ENCODE peak calls at places on chromosomes 6 and 20, in seven cellular contexts. One of them, this sample, is unnamed.

GRCh38 chr20:3865152-3865886 is 18.7 kb downstream of the MAVS start:
- DNase-seq in naive thymus-derived CD8-positive, alpha-beta T cell: no peak
- DNase-seq in KG1: no peak
- DNase-seq in NCI-H460: no peak
- DNase-seq in NCI-H1092 treated with DMSO at 0.1 percent for 48 hours: no peak
- DNase-seq in activated T-helper 1 cell treated with anti-CD3 and anti-CD28 coated beads, Interleukin-12 subunit alpha, Interleukin-12 subunit beta, Interleukin-2, Interleukin-4 antibody, amounts not matched to agents 30 ng/mL and 10 ng/mL and 1 ng/mL, durations not matched to agents 14 hours and 24 hours and 36 hours: no peak
- DNase-seq in NCI-H69: no peak
- DNase-seq in this sample: no peak

GRCh38 chr20:42276718-42277117 is 658.5 kb upstream of the CHD6 start:
- DNase-seq in KG1: no peak
- DNase-seq in activated T-helper 1 cell treated with anti-CD3 and anti-CD28 coated beads, Interleukin-12 subunit alpha, Interleukin-12 subunit beta, Interleukin-2, Interleukin-4 antibody, amounts not matched to agents 30 ng/mL and 10 ng/mL and 1 ng/mL, durations not matched to agents 14 hours and 24 hours and 36 hours: no peak
- DNase-seq in NCI-H1092 treated with DMSO at 0.1 percent for 48 hours: no peak
- DNase-seq in NCI-H460: no peak
- DNase-seq in naive thymus-derived CD8-positive, alpha-beta T cell: no peak
- DNase-seq in NCI-H69: peak
- DNase-seq in this sample: no peak

GRCh38 chr20:41424546-41424945 is 57.9 kb upstream of the EMILIN3 start:
- DNase-seq in naive thymus-derived CD8-positive, alpha-beta T cell: no peak
- DNase-seq in NCI-H460: no peak
- DNase-seq in activated T-helper 1 cell treated with anti-CD3 and anti-CD28 coated beads, Interleukin-12 subunit alpha, Interleukin-12 subunit beta, Interleukin-2, Interleukin-4 antibody, amounts not matched to agents 30 ng/mL and 10 ng/mL and 1 ng/mL, durations not matched to agents 14 hours and 24 hours and 36 hours: no peak
- DNase-seq in KG1: no peak
- DNase-seq in NCI-H69: no peak
- DNase-seq in NCI-H1092 treated with DMSO at 0.1 percent for 48 hours: no peak
- DNase-seq in this sample: no peak

GRCh38 chr20:16732506-16733152 is 2.8 kb downstream of the SNRPB2 start:
- DNase-seq in NCI-H1092 treated with DMSO at 0.1 percent for 48 hours: no peak
- DNase-seq in activated T-helper 1 cell treated with anti-CD3 and anti-CD28 coated beads, Interleukin-12 subunit alpha, Interleukin-12 subunit beta, Interleukin-2, Interleukin-4 antibody, amounts not matched to agents 30 ng/mL and 10 ng/mL and 1 ng/mL, durations not matched to agents 14 hours and 24 hours and 36 hours: no peak
- DNase-seq in naive thymus-derived CD8-positive, alpha-beta T cell: no peak
- DNase-seq in KG1: no peak
- DNase-seq in NCI-H460: no peak
- DNase-seq in NCI-H69: no peak
- DNase-seq in this sample: peak

GRCh38 chr20:36092424-36093024 is 62.0 kb upstream of the EPB41L1 start:
- DNase-seq in NCI-H1092 treated with DMSO at 0.1 percent for 48 hours: peak
- DNase-seq in NCI-H69: peak
- DNase-seq in KG1: no peak
- DNase-seq in activated T-helper 1 cell treated with anti-CD3 and anti-CD28 coated beads, Interleukin-12 subunit alpha, Interleukin-12 subunit beta, Interleukin-2, Interleukin-4 antibody, amounts not matched to agents 30 ng/mL and 10 ng/mL and 1 ng/mL, durations not matched to agents 14 hours and 24 hours and 36 hours: no peak
- DNase-seq in NCI-H460: no peak
- DNase-seq in naive thymus-derived CD8-positive, alpha-beta T cell: peak
- DNase-seq in this sample: peak

GRCh38 chr20:53202781-53203180 is 230.6 kb downstream of the TSHZ2 start:
- DNase-seq in naive thymus-derived CD8-positive, alpha-beta T cell: no peak
- DNase-seq in activated T-helper 1 cell treated with anti-CD3 and anti-CD28 coated beads, Interleukin-12 subunit alpha, Interleukin-12 subunit beta, Interleukin-2, Interleukin-4 antibody, amounts not matched to agents 30 ng/mL and 10 ng/mL and 1 ng/mL, durations not matched to agents 14 hours and 24 hours and 36 hours: no peak
- DNase-seq in NCI-H69: peak
- DNase-seq in KG1: no peak
- DNase-seq in NCI-H1092 treated with DMSO at 0.1 percent for 48 hours: no peak
- DNase-seq in NCI-H460: no peak
- DNase-seq in this sample: no peak

GRCh38 chr6:152206072-152206818 is 398.8 kb downstream of the ESR1 start:
- DNase-seq in KG1: no peak
- DNase-seq in naive thymus-derived CD8-positive, alpha-beta T cell: peak
- DNase-seq in activated T-helper 1 cell treated with anti-CD3 and anti-CD28 coated beads, Interleukin-12 subunit alpha, Interleukin-12 subunit beta, Interleukin-2, Interleukin-4 antibody, amounts not matched to agents 30 ng/mL and 10 ng/mL and 1 ng/mL, durations not matched to agents 14 hours and 24 hours and 36 hours: no peak
- DNase-seq in NCI-H460: peak
- DNase-seq in NCI-H1092 treated with DMSO at 0.1 percent for 48 hours: no peak
- DNase-seq in NCI-H69: peak
- DNase-seq in this sample: peak

GRCh38 chr20:5113615-5113986 is 6.2 kb downstream of the PCNA start:
- DNase-seq in NCI-H69: peak
- DNase-seq in KG1: no peak
- DNase-seq in NCI-H460: no peak
- DNase-seq in naive thymus-derived CD8-positive, alpha-beta T cell: no peak
- DNase-seq in activated T-helper 1 cell treated with anti-CD3 and anti-CD28 coated beads, Interleukin-12 subunit alpha, Interleukin-12 subunit beta, Interleukin-2, Interleukin-4 antibody, amounts not matched to agents 30 ng/mL and 10 ng/mL and 1 ng/mL, durations not matched to agents 14 hours and 24 hours and 36 hours: no peak
- DNase-seq in NCI-H1092 treated with DMSO at 0.1 percent for 48 hours: no peak
- DNase-seq in this sample: no peak

GRCh38 chr6:72559067-72559466 is 62.8 kb upstream of the KCNQ5 start:
- DNase-seq in KG1: no peak
- DNase-seq in NCI-H1092 treated with DMSO at 0.1 percent for 48 hours: no peak
- DNase-seq in NCI-H69: no peak
- DNase-seq in NCI-H460: no peak
- DNase-seq in naive thymus-derived CD8-positive, alpha-beta T cell: no peak
- DNase-seq in activated T-helper 1 cell treated with anti-CD3 and anti-CD28 coated beads, Interleukin-12 subunit alpha, Interleukin-12 subunit beta, Interleukin-2, Interleukin-4 antibody, amounts not matched to agents 30 ng/mL and 10 ng/mL and 1 ng/mL, durations not matched to agents 14 hours and 24 hours and 36 hours: no peak
- DNase-seq in this sample: no peak

GRCh38 chr6:142796571-142796970 is 148.4 kb downstream of the HIVEP2 start:
- DNase-seq in NCI-H1092 treated with DMSO at 0.1 percent for 48 hours: no peak
- DNase-seq in NCI-H69: no peak
- DNase-seq in KG1: no peak
- DNase-seq in NCI-H460: no peak
- DNase-seq in naive thymus-derived CD8-positive, alpha-beta T cell: no peak
- DNase-seq in activated T-helper 1 cell treated with anti-CD3 and anti-CD28 coated beads, Interleukin-12 subunit alpha, Interleukin-12 subunit beta, Interleukin-2, Interleukin-4 antibody, amounts not matched to agents 30 ng/mL and 10 ng/mL and 1 ng/mL, durations not matched to agents 14 hours and 24 hours and 36 hours: no peak
- DNase-seq in this sample: no peak

GRCh38 chr6:5214570-5215052 is 46.1 kb downstream of the LYRM4 start:
- DNase-seq in KG1: no peak
- DNase-seq in NCI-H69: peak
- DNase-seq in naive thymus-derived CD8-positive, alpha-beta T cell: no peak
- DNase-seq in NCI-H460: no peak
- DNase-seq in NCI-H1092 treated with DMSO at 0.1 percent for 48 hours: no peak
- DNase-seq in activated T-helper 1 cell treated with anti-CD3 and anti-CD28 coated beads, Interleukin-12 subunit alpha, Interleukin-12 subunit beta, Interleukin-2, Interleukin-4 antibody, amounts not matched to agents 30 ng/mL and 10 ng/mL and 1 ng/mL, durations not matched to agents 14 hours and 24 hours and 36 hours: no peak
- DNase-seq in this sample: no peak

GRCh38 chr6:157019733-157020132 is 242.6 kb downstream of the ARID1B start:
- DNase-seq in NCI-H460: no peak
- DNase-seq in NCI-H1092 treated with DMSO at 0.1 percent for 48 hours: no peak
- DNase-seq in activated T-helper 1 cell treated with anti-CD3 and anti-CD28 coated beads, Interleukin-12 subunit alpha, Interleukin-12 subunit beta, Interleukin-2, Interleukin-4 antibody, amounts not matched to agents 30 ng/mL and 10 ng/mL and 1 ng/mL, durations not matched to agents 14 hours and 24 hours and 36 hours: no peak
- DNase-seq in naive thymus-derived CD8-positive, alpha-beta T cell: peak
- DNase-seq in NCI-H69: peak
- DNase-seq in KG1: no peak
- DNase-seq in this sample: no peak

GRCh38 chr6:403659-404655 is 12.4 kb downstream of the IRF4 start:
- DNase-seq in KG1: no peak
- DNase-seq in naive thymus-derived CD8-positive, alpha-beta T cell: no peak
- DNase-seq in NCI-H1092 treated with DMSO at 0.1 percent for 48 hours: no peak
- DNase-seq in NCI-H69: no peak
- DNase-seq in activated T-helper 1 cell treated with anti-CD3 and anti-CD28 coated beads, Interleukin-12 subunit alpha, Interleukin-12 subunit beta, Interleukin-2, Interleukin-4 antibody, amounts not matched to agents 30 ng/mL and 10 ng/mL and 1 ng/mL, durations not matched to agents 14 hours and 24 hours and 36 hours: no peak
- DNase-seq in NCI-H460: no peak
- DNase-seq in this sample: no peak